ENCODE peak calls at places on chromosomes 7 and 10, in six cellular contexts. One of them, this sample, is unnamed.
A peak's percentile ranks its signal among the peaks of the same experiment; 100 is the strongest.

GRCh38 chr7:101164071-101164840 is 1.1 kb downstream of the VGF start:
- DNase-seq in transverse colon: no peak
- DNase-seq in brain microvascular endothelial cell: no peak
- DNase-seq in RWPE1: no peak
- DNase-seq in iPS DF 6.9: no peak
- DNase-seq in endothelial cell of umbilical vein: peak; percentile 38
- DNase-seq in this sample: no peak

GRCh38 chr10:59808896-59809643 is 55.8 kb upstream of the MRLN start:
- DNase-seq in transverse colon: peak; percentile 86
- DNase-seq in brain microvascular endothelial cell: peak; percentile 72
- DNase-seq in RWPE1: peak; percentile 23
- DNase-seq in iPS DF 6.9: peak; percentile 27
- DNase-seq in endothelial cell of umbilical vein: peak; percentile 71
- DNase-seq in this sample: peak; percentile 23

GRCh38 chr7:111090834-111091233 is at the start of gene LRRN3:
- DNase-seq in transverse colon: no peak
- DNase-seq in brain microvascular endothelial cell: peak; percentile 89
- DNase-seq in RWPE1: no peak
- DNase-seq in iPS DF 6.9: no peak
- DNase-seq in endothelial cell of umbilical vein: no peak
- DNase-seq in this sample: peak; percentile 23

GRCh38 chr7:3862774-3863173 is 561.7 kb downstream of the SDK1 start:
- DNase-seq in transverse colon: no peak
- DNase-seq in brain microvascular endothelial cell: no peak
- DNase-seq in RWPE1: no peak
- DNase-seq in iPS DF 6.9: no peak
- DNase-seq in endothelial cell of umbilical vein: no peak
- DNase-seq in this sample: no peak

GRCh38 chr7:45183711-45184210 is 26.2 kb downstream of the RAMP3 start:
- DNase-seq in transverse colon: no peak
- DNase-seq in brain microvascular endothelial cell: no peak
- DNase-seq in RWPE1: no peak
- DNase-seq in iPS DF 6.9: no peak
- DNase-seq in endothelial cell of umbilical vein: no peak
- DNase-seq in this sample: no peak

GRCh38 chr7:5643280-5643679 is 138.2 kb downstream of the RNF216 start:
- DNase-seq in transverse colon: peak; percentile 47
- DNase-seq in brain microvascular endothelial cell: peak; percentile 30
- DNase-seq in RWPE1: peak; percentile 36
- DNase-seq in iPS DF 6.9: no peak
- DNase-seq in endothelial cell of umbilical vein: peak; percentile 74
- DNase-seq in this sample: no peak

GRCh38 chr7:111113263-111114017 is 22.5 kb downstream of the LRRN3 start:
- DNase-seq in transverse colon: no peak
- DNase-seq in brain microvascular endothelial cell: no peak
- DNase-seq in RWPE1: peak; percentile 7
- DNase-seq in iPS DF 6.9: no peak
- DNase-seq in endothelial cell of umbilical vein: peak; percentile 54
- DNase-seq in this sample: no peak

GRCh38 chr7:27148776-27149641 is 1.4 kb upstream of the HOXA6 start:
- DNase-seq in transverse colon: peak; percentile 57
- DNase-seq in brain microvascular endothelial cell: no peak
- DNase-seq in RWPE1: no peak
- DNase-seq in iPS DF 6.9: no peak
- DNase-seq in endothelial cell of umbilical vein: peak; percentile 74
- DNase-seq in this sample: no peak

GRCh38 chr10:121127151-121127906 is 276.2 kb downstream of the WDR11 start:
- DNase-seq in transverse colon: no peak
- DNase-seq in brain microvascular endothelial cell: no peak
- DNase-seq in RWPE1: no peak
- DNase-seq in iPS DF 6.9: no peak
- DNase-seq in endothelial cell of umbilical vein: no peak
- DNase-seq in this sample: no peak

GRCh38 chr7:78955329-78955728 is 498.1 kb downstream of the MAGI2 start:
- DNase-seq in transverse colon: no peak
- DNase-seq in brain microvascular endothelial cell: no peak
- DNase-seq in RWPE1: no peak
- DNase-seq in iPS DF 6.9: no peak
- DNase-seq in endothelial cell of umbilical vein: no peak
- DNase-seq in this sample: no peak

GRCh38 chr7:143290293-143290692 is 2.1 kb downstream of the CASP2 start:
- DNase-seq in transverse colon: no peak
- DNase-seq in brain microvascular endothelial cell: no peak
- DNase-seq in RWPE1: no peak
- DNase-seq in iPS DF 6.9: no peak
- DNase-seq in endothelial cell of umbilical vein: no peak
- DNase-seq in this sample: no peak

GRCh38 chr7:70738080-70738479 is 393.9 kb upstream of the GALNT17 start:
- DNase-seq in transverse colon: peak; percentile 52
- DNase-seq in brain microvascular endothelial cell: peak; percentile 6
- DNase-seq in RWPE1: peak; percentile 68
- DNase-seq in iPS DF 6.9: no peak
- DNase-seq in endothelial cell of umbilical vein: no peak
- DNase-seq in this sample: no peak

GRCh38 chr7:24972991-24973390 is 7.0 kb downstream of the OSBPL3 start:
- DNase-seq in transverse colon: no peak
- DNase-seq in brain microvascular endothelial cell: peak; percentile 77
- DNase-seq in RWPE1: no peak
- DNase-seq in iPS DF 6.9: no peak
- DNase-seq in endothelial cell of umbilical vein: no peak
- DNase-seq in this sample: no peak

GRCh38 chr10:28509286-28509685 is 23.6 kb upstream of the WAC start:
- DNase-seq in transverse colon: no peak
- DNase-seq in brain microvascular endothelial cell: no peak
- DNase-seq in RWPE1: no peak
- DNase-seq in iPS DF 6.9: no peak
- DNase-seq in endothelial cell of umbilical vein: no peak
- DNase-seq in this sample: no peak

GRCh38 chr7:37942934-37943610 is 22.6 kb downstream of the EPDR1 start:
- DNase-seq in transverse colon: peak; percentile 86
- DNase-seq in brain microvascular endothelial cell: peak; percentile 60
- DNase-seq in RWPE1: no peak
- DNase-seq in iPS DF 6.9: no peak
- DNase-seq in endothelial cell of umbilical vein: no peak
- DNase-seq in this sample: peak; percentile 3

GRCh38 chr7:156022483-156023459 is 210.5 kb upstream of the SHH start:
- DNase-seq in transverse colon: no peak
- DNase-seq in brain microvascular endothelial cell: no peak
- DNase-seq in RWPE1: no peak
- DNase-seq in iPS DF 6.9: no peak
- DNase-seq in endothelial cell of umbilical vein: no peak
- DNase-seq in this sample: no peak

GRCh38 chr10:73810358-73810734 is 1.1 kb downstream of the NDST2 start:
- DNase-seq in transverse colon: no peak
- DNase-seq in brain microvascular endothelial cell: no peak
- DNase-seq in RWPE1: no peak
- DNase-seq in iPS DF 6.9: no peak
- DNase-seq in endothelial cell of umbilical vein: no peak
- DNase-seq in this sample: no peak

GRCh38 chr10:66678521-66678920 is 247.3 kb upstream of the LRRTM3 start:
- DNase-seq in transverse colon: no peak
- DNase-seq in brain microvascular endothelial cell: no peak
- DNase-seq in RWPE1: no peak
- DNase-seq in iPS DF 6.9: no peak
- DNase-seq in endothelial cell of umbilical vein: no peak
- DNase-seq in this sample: no peak

GRCh38 chr10:9501944-9502343 is 1447.5 kb downstream of the GATA3 start:
- DNase-seq in transverse colon: no peak
- DNase-seq in brain microvascular endothelial cell: no peak
- DNase-seq in RWPE1: no peak
- DNase-seq in iPS DF 6.9: no peak
- DNase-seq in endothelial cell of umbilical vein: no peak
- DNase-seq in this sample: no peak

GRCh38 chr7:156614434-156615264 is 25.9 kb upstream of the RNF32 start:
- DNase-seq in transverse colon: peak; percentile 42
- DNase-seq in brain microvascular endothelial cell: no peak
- DNase-seq in RWPE1: no peak
- DNase-seq in iPS DF 6.9: no peak
- DNase-seq in endothelial cell of umbilical vein: no peak
- DNase-seq in this sample: no peak

GRCh38 chr10:42954776-42955492 is 121.9 kb upstream of the RET start:
- DNase-seq in transverse colon: no peak
- DNase-seq in brain microvascular endothelial cell: no peak
- DNase-seq in RWPE1: no peak
- DNase-seq in iPS DF 6.9: no peak
- DNase-seq in endothelial cell of umbilical vein: no peak
- DNase-seq in this sample: no peak

GRCh38 chr10:132690401-132690800 is 95.5 kb downstream of the NKX6-2 start:
- DNase-seq in transverse colon: no peak
- DNase-seq in brain microvascular endothelial cell: no peak
- DNase-seq in RWPE1: no peak
- DNase-seq in iPS DF 6.9: no peak
- DNase-seq in endothelial cell of umbilical vein: no peak
- DNase-seq in this sample: no peak

GRCh38 chr10:101485681-101486554 is 102.1 kb downstream of the POLL start:
- DNase-seq in transverse colon: peak; percentile 9
- DNase-seq in brain microvascular endothelial cell: no peak
- DNase-seq in RWPE1: no peak
- DNase-seq in iPS DF 6.9: no peak
- DNase-seq in endothelial cell of umbilical vein: no peak
- DNase-seq in this sample: no peak

GRCh38 chr10:60893231-60893630 is 50.8 kb downstream of the RHOBTB1 start:
- DNase-seq in transverse colon: no peak
- DNase-seq in brain microvascular endothelial cell: no peak
- DNase-seq in RWPE1: no peak
- DNase-seq in iPS DF 6.9: no peak
- DNase-seq in endothelial cell of umbilical vein: no peak
- DNase-seq in this sample: no peak

GRCh38 chr7:158979023-158979529 is 122.7 kb downstream of the DYNC2I1 start:
- DNase-seq in transverse colon: no peak
- DNase-seq in brain microvascular endothelial cell: no peak
- DNase-seq in RWPE1: no peak
- DNase-seq in iPS DF 6.9: no peak
- DNase-seq in endothelial cell of umbilical vein: no peak
- DNase-seq in this sample: no peak

GRCh38 chr10:6224781-6225180 is 22.0 kb downstream of the PFKFB3 start:
- DNase-seq in transverse colon: no peak
- DNase-seq in brain microvascular endothelial cell: no peak
- DNase-seq in RWPE1: no peak
- DNase-seq in iPS DF 6.9: no peak
- DNase-seq in endothelial cell of umbilical vein: no peak
- DNase-seq in this sample: no peak

DNA sequence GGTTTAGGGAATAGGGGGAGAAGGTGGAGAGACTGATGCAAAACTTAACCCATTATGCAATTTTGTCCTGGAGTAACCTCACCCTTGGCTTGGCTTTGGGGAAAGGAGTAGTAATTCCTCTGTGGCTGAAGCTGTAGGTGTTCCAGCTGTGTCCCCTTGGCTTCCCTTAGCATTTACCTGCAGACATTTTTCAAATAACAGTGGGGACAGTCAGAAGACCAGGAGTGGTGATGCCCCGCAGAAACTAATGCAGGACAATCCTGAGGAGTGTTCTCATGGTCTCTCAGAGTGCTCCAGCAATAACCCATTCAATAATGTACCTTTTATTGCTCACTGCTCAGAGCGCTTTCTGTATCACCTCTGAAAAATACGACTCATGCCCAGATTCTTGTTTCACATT is 282.1 kb downstream of the ZEB1 start:
- DNase-seq in transverse colon: no peak
- DNase-seq in brain microvascular endothelial cell: no peak
- DNase-seq in RWPE1: no peak
- DNase-seq in iPS DF 6.9: no peak
- DNase-seq in endothelial cell of umbilical vein: no peak
- DNase-seq in this sample: no peak
- H3K27ac ChIP-seq in transverse colon: no peak overlapping the region
- H3K27ac ChIP-seq in brain microvascular endothelial cell: no peak overlapping the region
- H3K27ac ChIP-seq in RWPE1: no peak overlapping the region
- H3K27ac ChIP-seq in iPS DF 6.9: no peak overlapping the region
- H3K27ac ChIP-seq in endothelial cell of umbilical vein: no peak overlapping the region
- H3K27ac ChIP-seq in this sample: no peak overlapping the region

GRCh38 chr7:17560516-17560915 is 262.1 kb downstream of the AHR start:
- DNase-seq in transverse colon: no peak
- DNase-seq in brain microvascular endothelial cell: no peak
- DNase-seq in RWPE1: peak; percentile 45
- DNase-seq in iPS DF 6.9: no peak
- DNase-seq in endothelial cell of umbilical vein: no peak
- DNase-seq in this sample: no peak
- H3K27ac ChIP-seq in transverse colon: no peak overlapping the region
- H3K27ac ChIP-seq in brain microvascular endothelial cell: no peak overlapping the region
- H3K27ac ChIP-seq in RWPE1: no peak overlapping the region
- H3K27ac ChIP-seq in iPS DF 6.9: no peak overlapping the region
- H3K27ac ChIP-seq in endothelial cell of umbilical vein: no peak overlapping the region
- H3K27ac ChIP-seq in this sample: no peak overlapping the region

GRCh38 chr10:98489561-98490481 is 43.1 kb upstream of the HPS1 start:
- DNase-seq in transverse colon: no peak
- DNase-seq in brain microvascular endothelial cell: no peak
- DNase-seq in RWPE1: peak; percentile 70
- DNase-seq in iPS DF 6.9: no peak
- DNase-seq in endothelial cell of umbilical vein: no peak
- DNase-seq in this sample: no peak
- H3K27ac ChIP-seq in transverse colon: no peak overlapping the region
- H3K27ac ChIP-seq in brain microvascular endothelial cell: no peak overlapping the region
- H3K27ac ChIP-seq in RWPE1: no peak overlapping the region
- H3K27ac ChIP-seq in iPS DF 6.9: no peak overlapping the region
- H3K27ac ChIP-seq in endothelial cell of umbilical vein: no peak overlapping the region
- H3K27ac ChIP-seq in this sample: no peak overlapping the region

GRCh38 chr10:51162002-51162401 is 87.7 kb downstream of the PRKG1 start:
- DNase-seq in transverse colon: no peak
- DNase-seq in brain microvascular endothelial cell: no peak
- DNase-seq in RWPE1: no peak
- DNase-seq in iPS DF 6.9: no peak
- DNase-seq in endothelial cell of umbilical vein: no peak
- DNase-seq in this sample: no peak

GRCh38 chr10:51156913-51157312 is 82.6 kb downstream of the PRKG1 start:
- DNase-seq in transverse colon: no peak
- DNase-seq in brain microvascular endothelial cell: peak; percentile 32
- DNase-seq in RWPE1: no peak
- DNase-seq in iPS DF 6.9: no peak
- DNase-seq in endothelial cell of umbilical vein: no peak
- DNase-seq in this sample: no peak

GRCh38 chr10:51159841-51160240 is 85.6 kb downstream of the PRKG1 start:
- DNase-seq in transverse colon: no peak
- DNase-seq in brain microvascular endothelial cell: peak; percentile 53
- DNase-seq in RWPE1: no peak
- DNase-seq in iPS DF 6.9: no peak
- DNase-seq in endothelial cell of umbilical vein: no peak
- DNase-seq in this sample: no peak
- H3K27ac ChIP-seq in transverse colon: no peak overlapping the region
- H3K27ac ChIP-seq in brain microvascular endothelial cell: no peak overlapping the region
- H3K27ac ChIP-seq in RWPE1: no peak overlapping the region
- H3K27ac ChIP-seq in iPS DF 6.9: no peak overlapping the region
- H3K27ac ChIP-seq in endothelial cell of umbilical vein: no peak overlapping the region
- H3K27ac ChIP-seq in this sample: no peak overlapping the region

GRCh38 chr7:132806834-132807233 is 230.6 kb upstream of the PLXNA4 start:
- DNase-seq in transverse colon: no peak
- DNase-seq in brain microvascular endothelial cell: no peak
- DNase-seq in RWPE1: no peak
- DNase-seq in iPS DF 6.9: no peak
- DNase-seq in endothelial cell of umbilical vein: no peak
- DNase-seq in this sample: no peak
- H3K27ac ChIP-seq in transverse colon: no peak overlapping the region
- H3K27ac ChIP-seq in brain microvascular endothelial cell: no peak overlapping the region
- H3K27ac ChIP-seq in RWPE1: no peak overlapping the region
- H3K27ac ChIP-seq in iPS DF 6.9: no peak overlapping the region
- H3K27ac ChIP-seq in endothelial cell of umbilical vein: no peak overlapping the region
- H3K27ac ChIP-seq in this sample: no peak overlapping the region

This sample was measured in substantia nigra.